ENCODE peak calls at places on chromosomes 5 and 9, in ten cellular contexts. P is H9, Q is GM23248, Y is HCT116, C is trophoblast cell, K is mesendoderm, V is DND-41, S is IMR-90, Z is endodermal cell, G is neural progenitor cell. F is an unnamed sample.
A peak's percentile ranks its signal among the peaks of the same experiment; 100 is the strongest.

GRCh38 chr9:71663931-71664459 is 104.3 kb downstream of the CEMIP2 start:
- DNase-seq in Y (no peak), P (no peak), Z (no peak), C (no peak), K (peak; percentile 44), Q (peak; percentile 45), S (no peak), V (no peak), G (peak; percentile 19), F (no peak)

GRCh38 chr5:96087939-96088338 is 126.3 kb upstream of the ELL2 start:
- DNase-seq in S (no peak), G (no peak), Y (no peak), Z (no peak), P (no peak), V (no peak), C (no peak), Q (no peak), K (no peak), F (no peak)

GRCh38 chr9:122217640-122218039 is 11.1 kb downstream of the LHX6 start:
- DNase-seq in C (no peak), Q (no peak), V (no peak), Z (peak; percentile 17), P (no peak), G (no peak), K (no peak), Y (no peak), S (no peak), F (no peak)

GRCh38 chr5:107615173-107615856 is 55.4 kb downstream of the EFNA5 start:
- DNase-seq in S (no peak), K (no peak), C (no peak), P (no peak), Q (no peak), V (no peak), G (no peak), Z (no peak), Y (no peak), F (no peak)

GRCh38 chr9:73269430-73270101 is 117.9 kb downstream of the ANXA1 start:
- DNase-seq in S (peak; percentile 2), P (no peak), Q (peak; percentile 21), Y (peak; percentile 6), V (no peak), C (no peak), Z (peak; percentile 60), K (peak; percentile 79), G (peak; percentile 30), F (no peak)

GRCh38 chr5:177310757-177311173 is 933 bp downstream of the MXD3 start:
- DNase-seq in Y (no peak), Z (peak; percentile 73), C (no peak), G (peak; percentile 28), Q (peak; percentile 16), S (peak; percentile 18), K (peak; percentile 60), V (peak; percentile 78), P (peak; percentile 59), F (no peak)

GRCh38 chr9:108889649-108890067 is 27.6 kb downstream of the ACTL7A start:
- DNase-seq in Q (peak; percentile 30), Y (peak; percentile 3), G (peak; percentile 22), P (no peak), K (peak; percentile 18), S (peak; percentile 67), Z (no peak), C (no peak), V (no peak), F (no peak)

GRCh38 chr5:109413463-109413862 is 3.7 kb upstream of the PJA2 start:
- DNase-seq in P (no peak), Y (no peak), Q (peak; percentile 20), K (peak; percentile 70), V (no peak), S (peak; percentile 58), Z (peak; percentile 51), G (peak; percentile 58), C (no peak), F (no peak)

GRCh38 chr5:14946813-14947640 is 75.4 kb upstream of the ANKH start:
- DNase-seq in Q (peak; percentile 63), K (peak; percentile 66), S (no peak), Z (no peak), C (peak; percentile 15), P (no peak), G (peak; percentile 28), V (peak; percentile 33), Y (peak; percentile 37), F (no peak)

GRCh38 chr5:130884033-130884432 is 281.0 kb downstream of the HINT1 start:
- DNase-seq in S (no peak), K (no peak), G (peak; percentile 70), Y (no peak), C (no peak), Q (no peak), Z (no peak), P (no peak), V (no peak), F (no peak)

GRCh38 chr5:130890610-130891009 is 274.4 kb downstream of the HINT1 start:
- DNase-seq in S (no peak), V (no peak), Z (no peak), C (no peak), P (no peak), G (no peak), Q (no peak), Y (no peak), K (no peak), F (no peak)

GRCh38 chr5:130885718-130886117 is 279.3 kb downstream of the HINT1 start:
- DNase-seq in P (no peak), Q (no peak), S (no peak), Z (no peak), V (no peak), K (no peak), G (no peak), C (no peak), Y (no peak), F (no peak)

GRCh38 chr5:130885027-130885426 is 280.0 kb downstream of the HINT1 start:
- DNase-seq in Y (no peak), Q (no peak), K (no peak), P (no peak), G (no peak), Z (no peak), S (no peak), C (no peak), V (no peak), F (no peak)
- H3K9ac ChIP-seq in Y (no peak overlapping the region), Q (no peak overlapping the region), K (no peak overlapping the region), P (no peak overlapping the region), G (no peak overlapping the region), Z (no peak overlapping the region), S (no peak overlapping the region), C (no peak overlapping the region), V (no peak overlapping the region), F (no peak overlapping the region)

DNA sequence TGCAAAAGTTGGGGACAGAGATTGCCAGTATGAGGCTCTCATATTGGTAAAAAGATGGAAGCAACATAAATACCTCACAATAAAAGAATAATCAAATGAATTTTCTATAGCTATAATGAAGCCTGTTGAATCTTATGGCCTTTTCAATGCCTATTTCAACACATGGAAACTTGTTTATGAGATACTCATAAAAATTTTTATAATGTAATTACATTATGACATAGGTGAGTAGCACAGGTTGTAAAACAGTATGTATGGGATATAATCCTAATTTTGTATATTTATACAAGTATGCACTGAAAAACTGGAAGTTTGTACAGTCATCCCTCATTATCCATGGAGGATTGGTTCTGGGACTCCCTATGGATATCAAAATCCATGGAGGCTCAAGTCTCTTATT is 21.2 kb upstream of the SEMA5A start:
- DNase-seq in V (no peak), C (no peak), Y (no peak), S (no peak), P (no peak), Z (no peak), G (no peak), K (no peak), Q (no peak), F (no peak)
- H3K4me1 ChIP-seq in V (no peaks in the 10 kb centered on the region), C (no peaks in the 10 kb centered on the region), Y (no peaks in the 10 kb centered on the region), S (no peaks in the 10 kb centered on the region), P (no peaks in the 10 kb centered on the region), Z (peaks cover 3% of the 10 kb centered on the region), G (no peaks in the 10 kb centered on the region), K (peaks cover 8% of the 10 kb centered on the region), Q (peaks cover 5% of the 10 kb centered on the region), F (no peaks in the 10 kb centered on the region)

DNA sequence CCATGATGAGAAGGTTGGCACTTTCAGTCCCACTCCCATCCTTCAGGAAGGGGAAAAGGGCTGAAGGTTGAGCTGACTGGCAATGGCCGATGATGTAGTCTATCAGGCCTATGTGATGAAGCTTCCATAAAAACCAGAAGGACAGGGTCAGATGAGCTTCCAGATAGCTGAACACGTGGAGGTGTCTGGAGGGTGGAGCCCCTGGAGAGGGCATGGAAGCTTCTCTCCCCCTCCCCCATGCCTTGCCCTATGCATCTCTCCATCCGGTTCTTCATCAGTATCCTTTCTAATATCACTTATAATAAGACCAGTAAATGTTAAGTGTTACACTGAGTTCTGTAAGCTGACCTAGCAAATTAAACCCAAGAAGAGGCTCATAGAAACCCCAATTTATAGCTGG is 32.6 kb upstream of the SMU1 start:
- DNase-seq in Q (no peak), K (no peak), S (no peak), P (no peak), C (no peak), V (no peak), Z (peak; percentile 31), G (no peak), Y (no peak), F (no peak)
- H3K27ac ChIP-seq in Q (peak overlapping the region; percentile 12), K (no peak overlapping the region), S (no peak overlapping the region), P (no peak overlapping the region), C (no peak overlapping the region), V (no peak overlapping the region), Z (no peak overlapping the region), G (no peak overlapping the region), Y (no peak overlapping the region), F (no peak overlapping the region)

GRCh38 chr5:3599283-3600105 is 3.9 kb downstream of the IRX1 start:
- DNase-seq in Z (peak; percentile 89), Q (peak; percentile 88), V (no peak), C (no peak), P (peak; percentile 77), K (peak; percentile 80), S (no peak), Y (no peak), G (peak; percentile 79), F (no peak)

GRCh38 chr5:3597727-3598082 is 2.1 kb downstream of the IRX1 start:
- DNase-seq in K (peak; percentile 17), V (no peak), G (no peak), C (no peak), Y (no peak), S (no peak), P (no peak), Z (peak; percentile 58), Q (peak; percentile 58), F (no peak)

GRCh38 chr5:3598725-3599282 is 3.2 kb downstream of the IRX1 start:
- DNase-seq in K (peak; percentile 54), P (peak; percentile 36), V (no peak), Y (no peak), Q (peak; percentile 67), C (no peak), S (no peak), G (peak; percentile 29), Z (peak; percentile 61), F (no peak)

GRCh38 chr5:3597002-3597726 is 1.5 kb downstream of the IRX1 start:
- DNase-seq in K (peak; percentile 32), S (no peak), G (peak; percentile 62), P (peak; percentile 33), Z (peak; percentile 60), C (no peak), Y (no peak), V (no peak), Q (peak; percentile 70), F (no peak)

DNA sequence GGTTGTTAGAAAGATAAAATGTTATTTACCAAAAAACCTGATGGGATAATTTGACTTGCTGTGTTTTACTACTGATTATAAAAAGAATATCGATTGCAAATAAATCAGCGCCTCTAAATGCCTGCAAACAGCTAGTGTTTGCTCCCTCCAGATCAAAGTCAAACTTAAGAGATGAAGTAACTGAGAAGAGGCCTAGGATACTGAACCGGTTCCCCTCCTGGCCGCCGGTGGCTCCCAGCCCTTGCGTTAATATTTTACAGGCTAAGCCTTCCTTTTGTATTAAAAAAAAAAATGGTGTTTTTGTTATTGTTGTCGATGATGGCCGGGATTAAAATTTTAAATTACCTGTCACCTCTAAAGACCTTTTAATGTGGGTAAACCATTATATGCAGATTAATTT is 2.6 kb downstream of the IRX1 start:
- DNase-seq in P (no peak), S (no peak), C (no peak), Y (no peak), V (no peak), Z (no peak), G (no peak), K (peak; percentile 36), Q (peak; percentile 61), F (no peak)
- H3K9ac ChIP-seq in P (no peak overlapping the region), S (no peak overlapping the region), C (no peak overlapping the region), Y (no peak overlapping the region), V (no peak overlapping the region), Z (peak overlapping the region; percentile 13), G (no peak overlapping the region), K (no peak overlapping the region), Q (peak overlapping the region; percentile 89), F (no peak overlapping the region)

F was measured in keratinocyte.